ENCODE peak calls at places on chromosomes 5 and 9, in nine cellular contexts. B is endothelial cell of umbilical vein, V is coronary artery, C is keratinocyte, A is AG04450, X is WTC11, J is endodermal cell, L is astrocyte, S is epithelial cell of esophagus. R is an unnamed sample.

GRCh38 chr5:138770977-138771376 is 17.8 kb downstream of the CTNNA1 start:
- DNase-seq in B (no peak), V (no peak), C (no peak), A (no peak), X (no peak), J (no peak), L (no peak), S (no peak), R (no peak)

GRCh38 chr9:9670454-9670853 is 942.3 kb downstream of the PTPRD start:
- DNase-seq in B (no peak), V (no peak), C (no peak), A (no peak), X (no peak), J (no peak), L (no peak), S (no peak), R (no peak)

GRCh38 chr9:113901196-113901818 is 25.2 kb downstream of the ZNF618 start:
- DNase-seq in B (no peak), V (no peak), C (no peak), A (no peak), X (no peak), J (no peak), L (no peak), S (no peak), R (no peak)

GRCh38 chr9:93237535-93237934 is 53.6 kb downstream of the WNK2 start:
- DNase-seq in B (no peak), V (no peak), C (no peak), A (no peak), X (no peak), J (no peak), L (no peak), S (no peak), R (no peak)

GRCh38 chr9:94867281-94867841 is 140.9 kb downstream of the AOPEP start:
- DNase-seq in B (peak), V (peak), C (no peak), A (peak), X (no peak), J (no peak), L (peak), S (peak), R (peak)

GRCh38 chr5:179194201-179194910 is 134.2 kb downstream of the ZNF354C start:
- DNase-seq in B (no peak), V (no peak), C (no peak), A (no peak), X (peak), J (no peak), L (no peak), S (no peak), R (no peak)

GRCh38 chr5:43572357-43572756 is 15.5 kb upstream of the PAIP1 start:
- DNase-seq in B (no peak), V (no peak), C (no peak), A (no peak), X (no peak), J (no peak), L (peak), S (no peak), R (no peak)

GRCh38 chr9:70935856-70936255 is 185.6 kb downstream of the TRPM3 start:
- DNase-seq in B (no peak), V (no peak), C (no peak), A (no peak), X (no peak), J (no peak), L (peak), S (no peak), R (no peak)

GRCh38 chr5:104904561-104904960 is 1342.0 kb upstream of the NUDT12 start:
- DNase-seq in B (no peak), V (no peak), C (no peak), A (no peak), X (no peak), J (no peak), L (no peak), S (no peak), R (no peak)

GRCh38 chr9:111896942-111897830 is 572 bp downstream of the UGCG start:
- DNase-seq in B (peak), V (peak), C (no peak), A (no peak), X (peak), J (peak), L (no peak), S (peak), R (peak)

GRCh38 chr9:92350129-92350739 is 24.5 kb downstream of the CENPP start:
- DNase-seq in B (no peak), V (no peak), C (no peak), A (no peak), X (no peak), J (no peak), L (peak), S (no peak), R (peak)

DNA sequence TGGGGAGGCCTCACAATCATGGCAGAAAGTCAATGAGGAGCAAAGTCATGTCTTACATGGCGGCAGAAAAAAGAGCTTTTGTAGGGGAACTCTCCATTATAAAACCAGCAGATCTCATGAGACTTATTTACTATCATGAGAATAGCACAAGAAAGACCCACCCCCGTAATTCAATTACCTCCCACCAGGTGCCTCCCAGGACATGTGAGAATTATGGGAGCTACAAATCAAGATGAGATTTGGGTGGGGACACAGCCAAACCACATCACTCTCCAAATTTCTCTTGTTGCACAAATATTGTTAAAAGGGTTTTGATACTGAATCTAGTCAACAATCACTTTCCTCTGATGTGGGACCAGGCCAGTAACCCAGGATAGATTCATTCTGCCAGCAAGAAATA is 1176.1 kb downstream of the CDH9 start:
- DNase-seq in B (no peak), V (no peak), C (no peak), A (no peak), X (peak), J (peak), L (no peak), S (no peak), R (no peak)
- TF ChIP-seq CTCF in B (no peak), V (no peak), C (no peak), A (no peak), X (no peak), J (peak), L (no peak), S (no peak), R (no peak)

DNA sequence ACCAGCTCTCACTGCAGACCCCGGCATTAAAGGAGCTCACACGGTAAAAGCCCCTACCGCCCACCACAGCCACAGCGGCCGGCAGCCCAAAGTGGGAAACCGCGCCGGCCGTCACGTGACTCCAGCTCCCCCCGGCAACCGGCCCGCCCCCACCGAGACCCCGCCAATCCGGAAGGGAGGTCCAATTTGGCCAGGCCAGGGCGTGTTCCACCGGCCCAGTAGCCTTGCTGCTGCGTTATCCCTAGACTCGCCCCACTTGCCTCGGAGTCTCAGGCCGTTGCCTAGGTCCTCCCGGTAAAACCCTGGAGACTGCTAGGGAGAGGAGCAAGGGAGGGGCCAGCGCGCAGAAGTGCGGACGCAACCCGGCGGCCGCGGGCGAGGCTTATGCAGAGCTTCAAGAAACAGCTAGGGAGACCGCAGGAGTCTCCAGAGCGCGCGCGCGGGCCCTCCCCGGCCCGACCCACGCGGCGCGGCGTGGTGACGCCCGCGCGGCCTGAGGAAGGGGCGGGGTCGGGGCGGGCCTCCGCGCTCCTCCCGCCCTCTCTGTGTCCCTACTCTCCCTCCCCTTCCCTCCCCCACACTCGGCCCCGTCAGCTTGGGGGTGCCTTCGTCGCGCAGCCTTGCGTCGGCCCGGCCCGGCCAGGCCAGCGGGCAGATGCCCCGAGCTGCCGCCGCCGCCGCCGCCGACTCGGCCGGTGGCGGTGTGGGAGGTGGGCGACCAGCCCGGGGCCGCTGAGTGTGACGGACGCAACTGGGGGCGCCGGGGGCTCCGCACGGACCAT is at the start of gene RIC1:
- DNase-seq in B (peak), V (peak), C (no peak), A (peak), X (peak), J (peak), L (peak), S (peak), R (peak)
- TF ChIP-seq CTCF in B (no peak), V (no peak), C (no peak), A (no peak), X (no peak), J (peak), L (no peak), S (no peak), R (no peak)

GRCh38 chr5:168655316-168655715 is 76.1 kb upstream of the PANK3 start:
- DNase-seq in B (no peak), V (no peak), C (no peak), A (no peak), X (no peak), J (peak), L (no peak), S (no peak), R (no peak)
- TF ChIP-seq CTCF in B (no peak), V (no peak), C (no peak), A (no peak), X (no peak), J (no peak), L (no peak), S (no peak), R (no peak)

GRCh38 chr9:121836382-121836885 is 185.0 kb downstream of the DAB2IP start:
- DNase-seq in B (no peak), V (peak), C (no peak), A (no peak), X (no peak), J (peak), L (no peak), S (no peak), R (no peak)

GRCh38 chr9:121837113-121838010 is 185.9 kb downstream of the DAB2IP start:
- DNase-seq in B (no peak), V (peak), C (no peak), A (peak), X (no peak), J (peak), L (no peak), S (no peak), R (peak)

GRCh38 chr9:121839726-121840500 is 188.5 kb downstream of the DAB2IP start:
- DNase-seq in B (no peak), V (peak), C (no peak), A (no peak), X (no peak), J (peak), L (no peak), S (no peak), R (no peak)

GRCh38 chr9:121840838-121841760 is 189.7 kb downstream of the DAB2IP start:
- DNase-seq in B (no peak), V (peak), C (no peak), A (no peak), X (no peak), J (peak), L (no peak), S (no peak), R (no peak)

DNA sequence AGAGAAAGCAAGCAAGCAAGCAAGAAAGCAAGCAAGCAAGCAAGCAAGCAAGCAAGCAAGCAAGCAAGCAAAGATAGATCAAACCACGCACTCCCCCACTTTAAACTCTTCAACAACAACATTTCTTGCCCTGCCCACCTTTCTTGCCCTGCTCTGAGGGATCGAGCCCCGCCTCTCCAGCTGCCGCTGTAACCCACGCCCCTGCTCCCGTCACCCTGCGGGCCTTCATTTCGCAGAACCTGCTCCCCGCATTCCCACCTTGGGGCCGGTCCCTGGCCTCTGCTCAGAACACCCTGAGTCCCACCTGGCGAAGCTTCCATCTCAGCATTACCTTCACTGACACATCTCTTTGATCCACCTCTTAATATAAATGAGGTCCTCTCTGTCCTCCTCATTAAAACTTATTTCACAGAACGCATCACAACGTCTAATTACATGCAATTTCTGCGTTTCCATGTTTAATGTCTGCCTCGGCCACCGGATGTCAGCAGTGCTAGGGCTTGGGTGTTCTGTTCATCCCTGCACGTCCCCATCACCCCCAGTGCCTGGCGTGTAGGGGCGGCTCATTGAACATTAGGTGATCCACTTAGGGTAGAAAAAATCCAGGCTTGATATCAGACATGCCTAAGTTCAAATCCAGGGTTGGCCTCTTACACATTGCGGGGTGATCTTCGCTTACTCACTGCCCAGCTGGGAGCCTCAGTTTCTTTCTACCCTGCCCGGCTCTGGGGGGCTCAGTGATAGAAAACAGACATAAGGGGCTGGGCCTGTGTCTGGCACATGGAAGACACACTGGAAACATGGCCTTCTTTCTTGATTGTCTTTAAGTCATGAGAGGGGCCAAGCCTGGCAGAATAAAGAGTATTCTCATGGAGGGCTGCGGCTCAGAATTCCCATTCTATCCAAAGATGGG is 187.6 kb downstream of the DAB2IP start:
- DNase-seq in B (no peak), V (peak), C (no peak), A (no peak), X (no peak), J (peak), L (no peak), S (no peak), R (no peak)
- TF ChIP-seq CTCF in B (no peak), V (no peak), C (no peak), A (peak), X (no peak), J (peak), L (no peak), S (no peak), R (peak)

GRCh38 chr9:116580853-116581252 is 106.3 kb upstream of the TRIM32 start:
- DNase-seq in B (no peak), V (no peak), C (no peak), A (no peak), X (no peak), J (no peak), L (no peak), S (no peak), R (no peak)
- TF ChIP-seq CTCF in B (no peak), V (no peak), C (no peak), A (no peak), X (no peak), J (no peak), L (no peak), S (no peak), R (no peak)

GRCh38 chr5:157026789-157027424 is 32.0 kb downstream of the HAVCR1 start:
- DNase-seq in B (no peak), V (no peak), C (no peak), A (no peak), X (peak), J (peak), L (no peak), S (peak), R (no peak)
- TF ChIP-seq CTCF in B (no peak), V (no peak), C (peak), A (peak), X (peak), J (peak), L (peak), S (peak), R (peak)

DNA sequence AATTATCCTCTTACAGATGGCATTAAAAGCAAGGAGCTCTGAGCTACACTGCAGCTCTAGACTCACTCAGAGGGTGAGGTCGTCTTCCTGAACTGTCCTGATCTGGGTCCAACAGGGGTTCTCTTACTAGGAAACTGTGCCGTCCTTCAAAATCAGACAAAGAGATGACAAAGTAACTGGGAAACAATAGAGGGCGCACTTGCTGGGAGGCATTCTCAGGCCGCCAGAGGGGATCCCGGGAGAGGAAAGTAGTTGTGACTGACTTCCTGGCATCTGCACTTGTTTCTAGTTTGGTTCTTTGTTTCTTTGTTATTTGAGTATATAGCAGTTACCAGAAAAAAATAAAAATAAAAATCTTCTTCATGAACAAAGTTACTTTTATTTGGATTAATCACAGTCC is 142.9 kb upstream of the MSX2 start:
- DNase-seq in B (no peak), V (no peak), C (no peak), A (no peak), X (peak), J (peak), L (no peak), S (no peak), R (no peak)
- TF ChIP-seq CTCF in B (no peak), V (no peak), C (peak), A (peak), X (peak), J (peak), L (peak), S (peak), R (peak)

DNA sequence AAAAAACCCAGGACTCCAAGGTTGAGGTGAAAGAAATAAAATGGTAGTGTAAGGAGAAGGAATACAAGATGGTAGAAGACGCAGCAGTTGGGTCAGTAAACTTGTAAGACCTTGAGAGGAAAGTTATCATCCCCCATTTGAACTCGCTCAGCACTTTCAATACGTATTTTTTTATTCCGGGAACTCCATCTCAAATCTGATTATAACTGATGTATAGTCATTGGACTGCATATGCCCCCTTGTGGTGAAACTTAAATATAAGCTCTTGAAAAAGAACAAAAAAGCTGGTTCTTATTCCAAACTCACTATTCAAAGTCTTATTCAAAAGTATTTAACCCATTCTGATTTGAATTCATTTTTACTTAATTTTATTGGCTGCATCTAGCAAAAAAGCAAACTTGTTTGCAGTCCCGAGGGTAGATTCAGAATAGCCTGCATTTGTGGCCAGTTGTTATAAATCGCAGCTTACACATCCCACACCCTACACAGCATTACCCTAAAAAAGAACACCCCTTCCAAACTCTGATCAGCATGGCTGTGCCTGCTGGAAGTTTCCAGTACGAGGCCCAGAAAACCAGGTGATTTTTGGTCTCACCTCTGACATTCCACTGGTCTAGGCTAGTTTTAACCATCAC is 118.0 kb downstream of the ESM1 start:
- DNase-seq in B (peak), V (no peak), C (no peak), A (no peak), X (no peak), J (no peak), L (peak), S (peak), R (peak)
- TF ChIP-seq CTCF in B (peak), V (peak), C (peak), A (peak), X (peak), J (peak), L (peak), S (peak), R (peak)

DNA sequence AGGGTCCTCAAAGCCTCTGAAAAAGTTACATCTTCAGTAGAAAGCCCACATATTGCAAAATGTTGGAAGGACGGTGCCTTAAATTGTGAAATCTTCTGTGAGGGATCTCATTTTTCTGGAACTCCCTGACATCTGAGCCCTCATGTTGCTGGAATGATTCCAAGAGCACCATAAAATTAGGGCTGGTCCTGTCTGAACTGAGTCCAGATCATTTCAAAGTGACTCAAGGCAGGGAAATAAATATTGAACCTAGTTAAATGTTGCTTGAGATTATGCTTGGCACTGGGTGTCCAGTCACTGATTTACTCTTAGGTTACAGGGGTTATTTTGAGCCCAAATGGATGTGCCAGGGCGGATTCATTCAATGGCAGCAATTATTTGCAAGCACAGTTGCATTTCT is 437.0 kb downstream of the PIK3R1 start:
- DNase-seq in B (no peak), V (no peak), C (no peak), A (no peak), X (no peak), J (no peak), L (peak), S (peak), R (peak)
- TF ChIP-seq CTCF in B (no peak), V (no peak), C (no peak), A (no peak), X (no peak), J (no peak), L (no peak), S (no peak), R (no peak)

DNA sequence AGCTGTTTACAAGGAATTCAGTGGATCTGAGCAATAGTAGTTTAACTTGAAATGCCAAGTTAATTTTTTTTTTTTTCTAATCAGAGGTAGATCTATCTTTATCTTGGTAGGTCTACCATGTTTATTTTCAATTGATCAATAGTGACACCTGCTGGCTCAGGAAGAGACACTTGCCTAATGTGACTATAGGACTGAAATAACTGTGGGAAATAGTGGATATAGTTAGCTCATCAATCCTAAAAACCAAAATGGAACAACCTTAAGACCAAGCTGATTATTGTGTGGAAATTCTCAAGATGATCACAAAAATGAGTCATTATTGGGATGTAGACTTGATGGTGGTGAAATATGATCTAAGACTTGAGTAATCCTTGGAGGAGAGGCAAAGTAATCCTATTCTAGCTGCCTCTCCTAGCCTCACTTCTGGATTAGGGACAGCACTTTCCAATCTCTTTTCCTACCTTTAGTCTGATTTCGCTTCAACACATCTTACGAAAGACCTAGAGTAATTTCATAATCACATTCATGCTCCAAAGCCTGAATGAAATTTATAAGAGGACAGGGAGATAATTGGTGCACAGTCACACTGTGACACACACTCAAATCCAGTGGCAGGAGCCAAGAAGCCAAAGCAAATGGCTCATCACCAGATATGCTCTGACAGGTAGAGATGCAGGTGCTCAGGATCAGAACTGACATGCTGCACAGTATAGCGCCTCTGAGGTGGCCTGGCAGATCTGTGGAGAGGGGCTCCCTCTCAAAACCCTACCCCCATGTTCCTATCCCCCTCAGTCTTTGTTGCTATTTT is 156.3 kb downstream of the HMHB1 start:
- DNase-seq in B (peak), V (no peak), C (no peak), A (peak), X (no peak), J (no peak), L (peak), S (peak), R (peak)
- TF ChIP-seq CTCF in B (peak), V (no peak), C (peak), A (peak), X (no peak), J (peak), L (peak), S (peak), R (peak)